ENCODE peak calls at places on chromosomes 7 and 10, in six cellular contexts. I, Y, Q, C, H and K are unnamed samples.

GRCh38 chr7:92797284-92797683 is 39.1 kb downstream of the CDK6 start:
- DNase-seq in I (no peak), Y (peak; percentile 18), Q (no peak), C (no peak), H (no peak), K (no peak)

GRCh38 chr10:107232013-107232412 is 67.5 kb upstream of the SORCS1 start:
- DNase-seq in I (no peak), Y (peak; percentile 70), Q (no peak), C (no peak), H (no peak), K (no peak)

GRCh38 chr10:124012991-124013390 is 80.4 kb downstream of the CHST15 start:
- DNase-seq in I (no peak), Y (no peak), Q (no peak), C (no peak), H (no peak), K (no peak)

GRCh38 chr7:151250181-151251095 is 1.9 kb upstream of the SMARCD3 start:
- DNase-seq in I (no peak), Y (no peak), Q (no peak), C (no peak), H (no peak), K (no peak)

GRCh38 chr7:71793251-71793650 is 618.9 kb downstream of the CALN1 start:
- DNase-seq in I (no peak), Y (no peak), Q (no peak), C (no peak), H (no peak), K (no peak)

GRCh38 chr7:151351967-151352366 is 10.4 kb downstream of the NUB1 start:
- DNase-seq in I (no peak), Y (no peak), Q (no peak), C (no peak), H (no peak), K (no peak)

GRCh38 chr10:61994404-61995031 is 93.0 kb downstream of the ARID5B start:
- DNase-seq in I (no peak), Y (no peak), Q (no peak), C (no peak), H (no peak), K (no peak)

GRCh38 chr7:29619111-29619510 is 55.5 kb downstream of the PRR15 start:
- DNase-seq in I (no peak), Y (no peak), Q (no peak), C (no peak), H (no peak), K (no peak)

GRCh38 chr10:11238893-11239292 is 221.2 kb downstream of the CELF2 start:
- DNase-seq in I (no peak), Y (no peak), Q (no peak), C (no peak), H (no peak), K (no peak)

GRCh38 chr10:124240721-124241350 is 147.4 kb upstream of the CHST15 start:
- DNase-seq in I (no peak), Y (no peak), Q (no peak), C (no peak), H (peak; percentile 50), K (no peak)

GRCh38 chr10:48708144-48708543 is 23.5 kb downstream of the WDFY4 start:
- DNase-seq in I (peak; percentile 50), Y (no peak), Q (no peak), C (peak; percentile 7), H (no peak), K (no peak)

GRCh38 chr7:137354361-137354760 is 10.8 kb upstream of the PTN start:
- DNase-seq in I (peak; percentile 33), Y (peak; percentile 16), Q (no peak), C (peak; percentile 8), H (no peak), K (peak; percentile 29)

GRCh38 chr10:45439873-45440272 is 65.9 kb downstream of the ALOX5 start:
- DNase-seq in I (no peak), Y (no peak), Q (no peak), C (no peak), H (no peak), K (no peak)

GRCh38 chr7:92296235-92296634 is 50.5 kb downstream of the ANKIB1 start:
- DNase-seq in I (no peak), Y (no peak), Q (no peak), C (no peak), H (no peak), K (no peak)

GRCh38 chr10:4028027-4028471 is 243.0 kb upstream of the KLF6 start:
- DNase-seq in I (no peak), Y (no peak), Q (peak; percentile 17), C (no peak), H (no peak), K (no peak)

GRCh38 chr10:97785731-97786130 is 13.9 kb upstream of the SFRP5 start:
- DNase-seq in I (no peak), Y (no peak), Q (no peak), C (peak; percentile 65), H (no peak), K (no peak)

GRCh38 chr10:3666525-3667302 is 118.3 kb downstream of the KLF6 start:
- DNase-seq in I (no peak), Y (no peak), Q (no peak), C (peak; percentile 27), H (no peak), K (peak; percentile 67)

GRCh38 chr7:154720016-154720415 is 282.9 kb downstream of the PAXIP1 start:
- DNase-seq in I (no peak), Y (no peak), Q (no peak), C (peak; percentile 14), H (no peak), K (no peak)

GRCh38 chr7:151987748-151988529 is 31.7 kb downstream of the GALNTL5 start:
- DNase-seq in I (peak; percentile 47), Y (no peak), Q (peak; percentile 12), C (peak; percentile 7), H (peak; percentile 52), K (peak; percentile 79)

GRCh38 chr7:12314199-12314598 is 89.5 kb downstream of the VWDE start:
- DNase-seq in I (no peak), Y (no peak), Q (no peak), C (no peak), H (no peak), K (no peak)

GRCh38 chr7:2044311-2044882 is 188.3 kb downstream of the MAD1L1 start:
- DNase-seq in I (no peak), Y (no peak), Q (no peak), C (no peak), H (no peak), K (no peak)

GRCh38 chr10:97542169-97543024 is 30.2 kb upstream of the ANKRD2 start:
- DNase-seq in I (peak; percentile 90), Y (peak; percentile 93), Q (peak; percentile 84), C (peak; percentile 68), H (peak; percentile 73), K (peak; percentile 84)

GRCh38 chr7:124784879-124785818 is 19.6 kb upstream of the GPR37 start:
- DNase-seq in I (peak; percentile 31), Y (peak; percentile 64), Q (peak; percentile 39), C (peak; percentile 67), H (peak; percentile 73), K (no peak)

GRCh38 chr7:92246363-92247101 is 758 bp downstream of the ANKIB1 start:
- DNase-seq in I (no peak), Y (peak; percentile 27), Q (no peak), C (peak; percentile 12), H (peak; percentile 73), K (no peak)

GRCh38 chr7:21134631-21135030 is 293.3 kb upstream of the SP4 start:
- DNase-seq in I (no peak), Y (no peak), Q (no peak), C (no peak), H (no peak), K (no peak)

GRCh38 chr10:110901954-110902819 is 16.8 kb downstream of the BBIP1 start:
- DNase-seq in I (peak; percentile 35), Y (peak; percentile 93), Q (peak; percentile 46), C (no peak), H (no peak), K (no peak)

GRCh38 chr10:34682580-34682979 is 132.5 kb downstream of the PARD3 start:
- DNase-seq in I (no peak), Y (no peak), Q (no peak), C (no peak), H (no peak), K (no peak)

GRCh38 chr10:46266506-46266985 is 20.3 kb upstream of the ANTXRL start:
- DNase-seq in I (no peak), Y (no peak), Q (no peak), C (no peak), H (peak; percentile 23), K (no peak)

GRCh38 chr7:151727579-151728285 is 149.2 kb downstream of the PRKAG2 start:
- DNase-seq in I (peak; percentile 90), Y (peak; percentile 99), Q (peak; percentile 95), C (peak; percentile 65), H (no peak), K (peak; percentile 86)

GRCh38 chr7:150897502-150898474 is 45.5 kb downstream of the AOC1 start:
- DNase-seq in I (no peak), Y (no peak), Q (no peak), C (no peak), H (no peak), K (no peak)

GRCh38 chr7:44534501-44534900 is 6.6 kb downstream of the NPC1L1 start:
- DNase-seq in I (no peak), Y (peak; percentile 62), Q (no peak), C (peak; percentile 33), H (peak; percentile 85), K (no peak)

GRCh38 chr10:112752268-112752667 is 197.8 kb upstream of the TCF7L2 start:
- DNase-seq in I (peak; percentile 1), Y (no peak), Q (no peak), C (no peak), H (no peak), K (no peak)

GRCh38 chr7:64494912-64495461 is 67.9 kb downstream of the ZNF680 start:
- DNase-seq in I (no peak), Y (no peak), Q (no peak), C (no peak), H (no peak), K (peak; percentile 59)

GRCh38 chr10:6228010-6228511 is 25.3 kb downstream of the PFKFB3 start:
- DNase-seq in I (peak; percentile 74), Y (no peak), Q (no peak), C (no peak), H (no peak), K (no peak)

GRCh38 chr7:116239434-116239833 is 29.1 kb downstream of the TES start:
- DNase-seq in I (no peak), Y (no peak), Q (no peak), C (no peak), H (no peak), K (no peak)

GRCh38 chr7:55245271-55245723 is 119.8 kb upstream of the LANCL2 start:
- DNase-seq in I (peak; percentile 93), Y (peak; percentile 34), Q (peak; percentile 60), C (no peak), H (no peak), K (no peak)

GRCh38 chr10:58220769-58221448 is 46.8 kb downstream of the IPMK start:
- DNase-seq in I (peak; percentile 24), Y (peak; percentile 16), Q (peak; percentile 41), C (no peak), H (no peak), K (no peak)

GRCh38 chr7:130721486-130722277 is 12.3 kb downstream of the KLF14 start:
- DNase-seq in I (peak; percentile 85), Y (peak; percentile 62), Q (peak; percentile 35), C (peak; percentile 86), H (peak; percentile 81), K (peak; percentile 82)

GRCh38 chr10:71222541-71223364 is 10.4 kb downstream of the UNC5B start:
- DNase-seq in I (no peak), Y (no peak), Q (no peak), C (no peak), H (peak; percentile 63), K (peak; percentile 45)